ENCODE peak calls at places on chromosome 10, in four cellular contexts. C is NCI-H2081, F is AG08396, U is osteocyte. R is an unnamed sample.

GRCh38 chr10:45308707-45309106 is 6.7 kb downstream of the OR13A1 start:
- DNase-seq in C (no peak), F (no peak), U (no peak), R (no peak)

GRCh38 chr10:114879541-114880158 is 58.1 kb downstream of the FHIP2A start:
- DNase-seq in C (no peak), F (peak), U (no peak), R (no peak)

GRCh38 chr10:103855424-103855823 is at the start of gene SH3PXD2A:
- DNase-seq in C (peak), F (peak), U (no peak), R (no peak)

GRCh38 chr10:93079663-93080349 is 6.1 kb downstream of the CYP26A1 start:
- DNase-seq in C (no peak), F (no peak), U (peak), R (peak)

GRCh38 chr10:55750458-55750857 is 610.6 kb downstream of the ZWINT start:
- DNase-seq in C (no peak), F (no peak), U (no peak), R (no peak)

GRCh38 chr10:109173910-109174309 is 749.4 kb downstream of the XPNPEP1 start:
- DNase-seq in C (no peak), F (no peak), U (no peak), R (no peak)

GRCh38 chr10:73263948-73264347 is 11.5 kb upstream of the MRPS16 start:
- DNase-seq in C (peak), F (peak), U (no peak), R (no peak)

GRCh38 chr10:112954974-112955735 is 5.1 kb downstream of the TCF7L2 start:
- DNase-seq in C (no peak), F (no peak), U (no peak), R (no peak)

GRCh38 chr10:130707389-130707979 is 571.3 kb downstream of the GLRX3 start:
- DNase-seq in C (no peak), F (no peak), U (no peak), R (no peak)

R was measured in esophagus muscularis mucosa.